ENCODE peak calls at places on chromosome 20, in ten cellular contexts. F is right lobe of liver, Y is body of pancreas, J is heart right ventricle, M is osteoblast, L is ovary, B is uterus, Z is Peyer's patch, C is pancreas, I is fibroblast of lung. G is an unnamed sample.

GRCh38 chr20:4610871-4611270 is 110.8 kb upstream of the PRND start:
- DNase-seq in F (no peak), Y (no peak), J (no peak), M (peak; percentile 5), L (no peak), B (no peak), Z (no peak), C (no peak), I (no peak), G (no peak)

GRCh38 chr20:36270744-36271638 is 34.7 kb downstream of the AAR2 start:
- DNase-seq in F (no peak), Y (no peak), J (no peak), M (peak; percentile 44), L (no peak), B (no peak), Z (no peak), C (no peak), I (no peak), G (no peak)

GRCh38 chr20:25341716-25342680 is 48.6 kb downstream of the ABHD12 start:
- DNase-seq in F (no peak), Y (no peak), J (no peak), M (no peak), L (no peak), B (no peak), Z (no peak), C (no peak), I (peak; percentile 64), G (no peak)

GRCh38 chr20:17407550-17407949 is 123.6 kb downstream of the BFSP1 start:
- DNase-seq in F (no peak), Y (no peak), J (no peak), M (no peak), L (no peak), B (no peak), Z (no peak), C (no peak), I (no peak), G (no peak)

GRCh38 chr20:37415118-37416085 is 69.5 kb downstream of the SRC start:
- DNase-seq in F (no peak), Y (no peak), J (no peak), M (no peak), L (no peak), B (no peak), Z (no peak), C (no peak), I (no peak), G (no peak)

GRCh38 chr20:25248501-25249172 is 752 bp downstream of the PYGB start:
- DNase-seq in F (no peak), Y (peak; percentile 50), J (peak; percentile 51), M (peak; percentile 89), L (peak; percentile 68), B (peak; percentile 46), Z (peak; percentile 68), C (peak; percentile 53), I (peak; percentile 56), G (no peak)

GRCh38 chr20:37309941-37310590 is 20.6 kb downstream of the MANBAL start:
- DNase-seq in F (no peak), Y (no peak), J (no peak), M (no peak), L (peak; percentile 85), B (no peak), Z (no peak), C (no peak), I (no peak), G (no peak)

GRCh38 chr20:51121901-51122412 is 99.0 kb upstream of the KCNG1 start:
- DNase-seq in F (no peak), Y (no peak), J (no peak), M (peak; percentile 90), L (no peak), B (no peak), Z (no peak), C (no peak), I (peak; percentile 29), G (no peak)

GRCh38 chr20:38353298-38353697 is 7.0 kb downstream of the LBP start:
- DNase-seq in F (no peak), Y (no peak), J (no peak), M (no peak), L (no peak), B (no peak), Z (no peak), C (no peak), I (peak; percentile 17), G (no peak)

GRCh38 chr20:13580725-13581124 is 58.0 kb downstream of the TASP1 start:
- DNase-seq in F (no peak), Y (no peak), J (no peak), M (no peak), L (no peak), B (no peak), Z (no peak), C (no peak), I (no peak), G (no peak)

GRCh38 chr20:49219924-49220831 is 962 bp downstream of the DDX27 start:
- DNase-seq in F (no peak), Y (no peak), J (peak; percentile 27), M (no peak), L (peak; percentile 44), B (peak; percentile 18), Z (no peak), C (peak; percentile 49), I (no peak), G (peak; percentile 33)

GRCh38 chr20:34709044-34709835 is 5.1 kb downstream of the TP53INP2 start:
- DNase-seq in F (peak; percentile 91), Y (peak; percentile 79), J (peak; percentile 86), M (peak; percentile 97), L (peak; percentile 93), B (peak; percentile 92), Z (peak; percentile 88), C (peak; percentile 89), I (peak; percentile 77), G (peak; percentile 92)

GRCh38 chr20:9927224-9927623 is 88.3 kb upstream of the PAK5 start:
- DNase-seq in F (no peak), Y (no peak), J (no peak), M (no peak), L (no peak), B (no peak), Z (no peak), C (no peak), I (no peak), G (no peak)

GRCh38 chr20:49340161-49340966 is 62.5 kb upstream of the ZNFX1 start:
- DNase-seq in F (no peak), Y (no peak), J (no peak), M (peak; percentile 84), L (no peak), B (no peak), Z (no peak), C (no peak), I (peak; percentile 17), G (no peak)

GRCh38 chr20:5797843-5798462 is 47.8 kb downstream of the SHLD1 start:
- DNase-seq in F (no peak), Y (no peak), J (peak; percentile 28), M (peak; percentile 21), L (no peak), B (no peak), Z (no peak), C (no peak), I (no peak), G (no peak)

GRCh38 chr20:10632681-10633509 is 40.9 kb downstream of the JAG1 start:
- DNase-seq in F (no peak), Y (no peak), J (no peak), M (no peak), L (no peak), B (no peak), Z (no peak), C (no peak), I (no peak), G (no peak)

GRCh38 chr20:51326241-51326819 is 216.2 kb downstream of the NFATC2 start:
- DNase-seq in F (peak; percentile 70), Y (peak; percentile 57), J (no peak), M (peak; percentile 96), L (no peak), B (no peak), Z (peak; percentile 58), C (no peak), I (peak; percentile 45), G (peak; percentile 42)

DNA sequence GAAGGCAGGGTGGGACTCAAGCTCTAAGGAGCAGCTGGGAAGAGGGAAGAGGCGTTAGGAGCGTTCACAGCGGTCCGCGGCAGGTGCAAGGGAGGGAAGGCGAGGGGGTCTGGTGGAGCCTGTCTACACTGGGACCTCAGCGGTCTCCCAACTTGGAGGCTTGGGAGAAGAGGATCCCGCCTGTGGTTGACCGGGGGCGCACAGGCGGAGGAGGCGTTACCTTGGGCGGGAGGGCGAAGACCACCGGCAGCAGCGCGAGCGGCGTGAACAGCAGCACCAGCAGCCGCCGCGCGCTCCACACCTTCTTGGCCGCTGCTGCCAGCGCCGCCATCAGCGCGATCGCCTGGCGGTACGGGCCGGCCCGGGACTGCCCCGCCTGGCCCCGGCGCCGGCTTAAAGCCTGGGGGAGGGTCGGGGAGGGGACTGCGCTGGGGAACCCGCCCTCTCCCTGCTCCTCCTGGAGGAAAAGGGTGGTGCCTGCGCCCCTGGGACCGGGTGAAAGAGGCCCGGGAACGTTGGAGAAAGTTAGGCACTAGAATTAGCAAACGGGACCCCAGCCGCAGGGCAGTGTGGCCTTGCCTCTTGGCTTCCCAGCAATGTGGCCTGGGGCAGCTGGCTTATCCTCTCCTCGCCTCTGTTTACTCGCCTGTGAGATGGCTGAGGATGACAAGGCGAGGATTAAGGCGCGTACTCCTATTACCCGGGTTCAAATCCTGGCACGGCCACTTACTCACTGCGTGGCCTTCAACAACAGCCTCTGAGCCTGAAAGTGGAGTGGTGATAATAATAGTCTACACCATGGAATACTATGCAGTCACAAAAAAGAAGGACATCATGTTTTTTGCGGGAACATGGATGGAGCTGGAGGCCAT is at the start of gene SLC13A3:
- DNase-seq in F (no peak), Y (no peak), J (no peak), M (no peak), L (no peak), B (no peak), Z (no peak), C (no peak), I (no peak), G (no peak)
- H3K4me3 ChIP-seq in F (peak within 1 kb of the TSS; percentile 46), Y (no peak within 1 kb of the TSS), J (no peak within 1 kb of the TSS), M (no peak within 1 kb of the TSS), L (no peak within 1 kb of the TSS), B (no peak within 1 kb of the TSS), Z (no peak within 1 kb of the TSS), C (no peak within 1 kb of the TSS), I (peak within 1 kb of the TSS; percentile 23), G (no peak within 1 kb of the TSS)

GRCh38 chr20:58996226-58996611 is 10.8 kb downstream of the CTSZ start:
- DNase-seq in F (no peak), Y (no peak), J (no peak), M (peak; percentile 78), L (no peak), B (no peak), Z (no peak), C (no peak), I (no peak), G (no peak)
- H3K36me3 ChIP-seq in F (no peaks in the 10 kb centered on the region), Y (peaks cover 33% of the 10 kb centered on the region), J (peaks cover 100% of the 10 kb centered on the region), M (peaks cover 89% of the 10 kb centered on the region), L (no peaks in the 10 kb centered on the region), B (no peaks in the 10 kb centered on the region), Z (no peaks in the 10 kb centered on the region), C (no peaks in the 10 kb centered on the region), I (peaks cover 24% of the 10 kb centered on the region), G (peaks cover 10% of the 10 kb centered on the region)

GRCh38 chr20:57400262-57400701 is 9.1 kb downstream of the RBM38 start:
- DNase-seq in F (no peak), Y (no peak), J (no peak), M (peak; percentile 84), L (peak; percentile 39), B (no peak), Z (no peak), C (peak; percentile 17), I (no peak), G (peak; percentile 64)
- TF ChIP-seq CTCF in F (no peak), Y (no peak), J (no peak), M (peak; percentile 10), L (no peak), B (no peak), Z (no peak), C (no peak), I (no peak), G (no peak)

GRCh38 chr20:21100590-21101452 is 5.3 kb downstream of the LINC00237 start:
- DNase-seq in F (no peak), Y (no peak), J (no peak), M (peak; percentile 60), L (no peak), B (no peak), Z (peak; percentile 48), C (no peak), I (no peak), G (no peak)
- H3K4me3 ChIP-seq in F (peak overlapping the region; percentile 34), Y (peak overlapping the region; percentile 27), J (peak overlapping the region; percentile 33), M (no peak overlapping the region), L (peak overlapping the region; percentile 4), B (no peak overlapping the region), Z (peak overlapping the region; percentile 62), C (no peak overlapping the region), I (peak overlapping the region; percentile 37), G (no peak overlapping the region)